ENCODE peak calls at places on chromosomes 5 and 9, in eight cellular contexts. K, P, E, H, Q, I, Y and D are unnamed samples.

GRCh38 chr5:41510176-41510831 is at the start of gene PLCXD3:
- DNase-seq in Y (no peak), P (peak), H (no peak), Q (no peak), E (peak), K (no peak), I (peak), D (no peak)

GRCh38 chr9:114691046-114691955 is 9.3 kb upstream of the TEX48 start:
- DNase-seq in E (no peak), K (no peak), P (no peak), Y (peak), Q (no peak), H (no peak), I (no peak), D (peak)

GRCh38 chr9:8863886-8864881 is 1064.6 kb upstream of the DMAC1 start:
- DNase-seq in H (no peak), P (no peak), K (no peak), Y (no peak), Q (no peak), I (no peak), E (no peak), D (no peak)

GRCh38 chr9:133881671-133882381 is 110.3 kb downstream of the VAV2 start:
- DNase-seq in H (no peak), K (no peak), I (no peak), Q (no peak), E (no peak), Y (no peak), P (peak), D (no peak)

GRCh38 chr5:75574791-75575190 is 36.5 kb upstream of the ANKDD1B start:
- DNase-seq in E (no peak), H (no peak), P (no peak), Q (no peak), K (no peak), Y (peak), I (no peak), D (no peak)

GRCh38 chr5:42612997-42613396 is 143.6 kb upstream of the CCDC152 start:
- DNase-seq in Y (peak), K (no peak), P (no peak), E (no peak), Q (no peak), I (no peak), H (no peak), D (no peak)

GRCh38 chr9:15239816-15240215 is 67.2 kb downstream of the TTC39B start:
- DNase-seq in H (no peak), P (no peak), E (no peak), K (no peak), Y (no peak), Q (no peak), I (no peak), D (no peak)

GRCh38 chr5:174935854-174936474 is 211.6 kb downstream of the MSX2 start:
- DNase-seq in P (peak), Q (peak), I (peak), H (peak), E (no peak), K (peak), Y (peak), D (peak)

GRCh38 chr9:84851935-84852585 is 182.5 kb downstream of the NTRK2 start:
- DNase-seq in H (no peak), P (no peak), E (no peak), I (no peak), K (no peak), Q (no peak), Y (peak), D (peak)

GRCh38 chr9:788777-789176 is 52.7 kb upstream of the DMRT1 start:
- DNase-seq in Y (no peak), I (no peak), K (no peak), P (no peak), E (no peak), H (no peak), Q (no peak), D (no peak)

GRCh38 chr5:55904152-55904551 is 53.0 kb downstream of the IL31RA start:
- DNase-seq in I (no peak), Y (peak), P (no peak), H (no peak), Q (no peak), K (peak), E (no peak), D (no peak)

GRCh38 chr5:10552183-10553143 is 11.4 kb upstream of the ANKRD33B start:
- DNase-seq in Q (no peak), H (no peak), I (peak), E (no peak), K (no peak), P (no peak), Y (peak), D (no peak)

GRCh38 chr9:95574176-95574575 is 57.4 kb upstream of the PTCH1 start:
- DNase-seq in I (no peak), P (no peak), Y (no peak), Q (no peak), E (no peak), H (no peak), K (no peak), D (no peak)

GRCh38 chr9:3087697-3088096 is 243.8 kb upstream of the PUM3 start:
- DNase-seq in Y (no peak), K (no peak), P (no peak), I (no peak), E (no peak), H (no peak), Q (no peak), D (no peak)

GRCh38 chr9:113580041-113580953 is 116.8 kb downstream of the RGS3 start:
- DNase-seq in Y (peak), H (peak), E (no peak), K (peak), P (no peak), Q (peak), I (peak), D (no peak)

GRCh38 chr5:179243333-179243732 is 101.9 kb downstream of the ADAMTS2 start:
- DNase-seq in Y (peak), H (no peak), Q (peak), E (no peak), P (no peak), I (peak), K (peak), D (no peak)

GRCh38 chr9:96646081-96646991 is 8.8 kb downstream of the PRXL2C start:
- DNase-seq in E (no peak), Y (peak), Q (no peak), K (peak), P (no peak), I (no peak), H (peak), D (no peak)

GRCh38 chr5:124742983-124743533 is 3.4 kb downstream of the ZNF608 start:
- DNase-seq in E (no peak), Q (peak), I (peak), P (no peak), K (no peak), H (peak), Y (peak), D (peak)

GRCh38 chr5:101393795-101394450 is 490.8 kb upstream of the ST8SIA4 start:
- DNase-seq in I (no peak), K (no peak), Y (peak), E (no peak), Q (no peak), H (no peak), P (no peak), D (no peak)

GRCh38 chr5:135615581-135616260 is 36.9 kb upstream of the CXCL14 start:
- DNase-seq in E (no peak), Y (no peak), P (no peak), I (no peak), H (no peak), Q (no peak), K (no peak), D (no peak)

GRCh38 chr5:89128097-89128496 is 245.1 kb upstream of the MEF2C start:
- DNase-seq in I (no peak), E (no peak), H (no peak), P (no peak), K (no peak), Y (peak), Q (no peak), D (no peak)

GRCh38 chr5:124468671-124469411 is 277.6 kb downstream of the ZNF608 start:
- DNase-seq in I (no peak), P (no peak), K (no peak), Q (no peak), Y (no peak), H (no peak), E (no peak), D (no peak)

GRCh38 chr9:134617246-134617645 is 24.4 kb upstream of the COL5A1 start:
- DNase-seq in I (no peak), Q (no peak), P (no peak), E (no peak), K (peak), Y (no peak), H (no peak), D (no peak)

GRCh38 chr5:81334304-81335061 is 33.1 kb downstream of the ZCCHC9 start:
- DNase-seq in E (no peak), P (no peak), Y (no peak), I (no peak), Q (no peak), K (no peak), H (no peak), D (no peak)

GRCh38 chr5:134289509-134290113 is 63.7 kb upstream of the PPP2CA start:
- DNase-seq in E (peak), H (peak), I (peak), Y (peak), Q (peak), P (peak), K (no peak), D (peak)

GRCh38 chr5:139294372-139295165 is 1.0 kb downstream of the MATR3 start:
- DNase-seq in Y (peak), P (peak), Q (peak), I (peak), K (peak), E (peak), H (peak), D (peak)

GRCh38 chr5:135031146-135031812 is 2.7 kb downstream of the PITX1 start:
- DNase-seq in Y (peak), Q (no peak), E (no peak), I (peak), P (no peak), H (no peak), K (no peak), D (no peak)

GRCh38 chr9:98372077-98372812 is 116.8 kb upstream of the TBC1D2 start:
- DNase-seq in K (peak), P (no peak), Q (no peak), E (no peak), H (no peak), Y (no peak), I (peak), D (no peak)

GRCh38 chr5:151357097-151357496 is 9.7 kb upstream of the SLC36A2 start:
- DNase-seq in I (no peak), Q (no peak), E (no peak), K (no peak), H (no peak), Y (no peak), P (no peak), D (no peak)

GRCh38 chr5:53331463-53331862 is 149.0 kb upstream of the FST start:
- DNase-seq in K (no peak), H (no peak), P (no peak), E (no peak), I (no peak), Y (peak), Q (no peak), D (no peak)

GRCh38 chr5:17340816-17341215 is 123.4 kb downstream of the BASP1 start:
- DNase-seq in Q (no peak), K (no peak), H (no peak), I (no peak), E (no peak), Y (peak), P (no peak), D (no peak)

GRCh38 chr9:87498046-87498815 is 564 bp downstream of the DAPK1 start:
- DNase-seq in K (peak), E (peak), Q (peak), H (no peak), I (peak), P (peak), Y (no peak), D (no peak)

GRCh38 chr5:15993934-15994333 is 185.7 kb downstream of the MARCHF11 start:
- DNase-seq in K (no peak), Y (peak), Q (no peak), E (no peak), H (no peak), I (no peak), P (no peak), D (no peak)

GRCh38 chr9:127336708-127337352 is 60.1 kb upstream of the SLC2A8 start:
- DNase-seq in P (peak), Q (peak), I (peak), K (peak), E (peak), H (peak), Y (peak), D (peak)

GRCh38 chr5:17896605-17897004 is 262.3 kb downstream of the TAF11L14 start:
- DNase-seq in K (no peak), Q (no peak), Y (peak), E (no peak), H (no peak), P (no peak), I (no peak), D (no peak)

GRCh38 chr9:129569506-129570449 is 51.1 kb downstream of the C9orf50 start:
- DNase-seq in Y (peak), E (peak), K (no peak), H (no peak), P (no peak), Q (no peak), I (no peak), D (no peak)
- TF ChIP-seq POLR2A in Y (no peak), E (no peak), K (no peak), H (no peak), P (no peak), Q (no peak), I (no peak), D (no peak)

GRCh38 chr5:77030097-77031071 is at the start of gene AGGF1:
- DNase-seq in H (peak), I (peak), P (peak), Q (peak), K (peak), E (peak), Y (peak), D (peak)
- TF ChIP-seq POLR2A in H (peak), I (peak), P (no peak), Q (peak), K (no peak), E (peak), Y (peak), D (peak)

DNA sequence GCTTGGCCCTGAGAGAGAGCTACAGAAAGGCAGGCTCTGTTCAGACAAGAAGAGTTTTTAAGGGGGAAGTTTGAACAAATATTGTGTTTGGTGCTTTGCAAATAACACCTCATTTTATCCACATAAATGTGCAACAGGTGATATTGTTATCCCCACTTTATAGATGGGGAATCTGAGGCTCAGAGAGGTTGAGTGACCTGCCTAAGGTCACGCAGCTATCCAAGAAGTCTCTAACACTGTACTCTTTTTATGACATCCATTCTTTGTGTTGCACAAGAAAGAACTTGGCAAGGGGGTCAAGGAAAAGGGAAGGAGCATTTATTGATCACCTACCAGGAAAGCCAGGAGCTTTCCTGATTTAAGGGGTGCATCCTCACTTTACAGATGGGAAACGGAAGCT is 63.6 kb upstream of the NEURL1B start:
- DNase-seq in I (no peak), Y (no peak), H (no peak), Q (no peak), K (no peak), P (no peak), E (no peak), D (no peak)
- TF ChIP-seq POLR2A in I (no peak), Y (no peak), H (no peak), Q (no peak), K (no peak), P (no peak), E (no peak), D (no peak)

DNA sequence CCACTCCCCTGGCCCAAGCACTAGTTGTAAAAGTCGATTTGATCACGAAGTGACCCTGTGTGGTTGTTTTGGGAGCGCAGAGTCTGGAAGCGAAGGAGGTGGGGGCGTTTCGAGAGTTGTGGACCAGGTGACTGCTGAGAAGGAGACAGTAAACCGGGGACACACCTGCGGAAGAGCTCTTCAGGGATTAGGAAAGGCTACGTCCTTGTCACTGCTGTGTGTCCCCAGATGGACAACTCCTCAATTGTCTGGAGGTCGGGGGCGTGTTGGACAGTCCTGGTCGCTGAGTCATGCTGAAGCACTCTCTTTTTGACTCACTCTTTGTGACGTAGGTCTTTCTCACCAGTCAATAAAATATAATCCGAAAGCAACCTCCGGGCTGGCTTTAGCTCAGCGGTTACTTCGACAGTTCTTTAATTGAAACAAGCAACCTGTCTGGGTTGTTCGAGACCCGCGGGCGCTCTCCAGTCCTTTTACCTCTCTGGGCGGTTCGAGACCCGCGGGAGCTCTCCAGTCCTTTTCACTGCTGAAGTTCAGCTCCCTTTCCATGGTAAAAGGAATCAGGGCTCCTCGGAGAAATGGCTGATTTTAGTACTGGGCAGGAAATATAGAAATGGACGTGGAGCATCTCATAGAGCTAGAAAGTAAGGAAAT is 10.8 kb downstream of the ZMAT2 start:
- DNase-seq in Y (peak), I (peak), K (peak), Q (peak), P (peak), H (peak), E (peak), D (peak)
- TF ChIP-seq POLR2A in Y (peak), I (no peak), K (no peak), Q (peak), P (no peak), H (peak), E (peak), D (no peak)

GRCh38 chr9:68704804-68705635 is at the start of gene PIP5K1B:
- DNase-seq in K (peak), Y (peak), P (peak), Q (peak), E (no peak), H (peak), I (peak), D (no peak)
- TF ChIP-seq POLR2A in K (no peak), Y (no peak), P (no peak), Q (peak), E (no peak), H (peak), I (no peak), D (no peak)

GRCh38 chr5:65625743-65626142 is 916 bp downstream of the SHLD3 start:
- DNase-seq in Y (no peak), Q (no peak), K (no peak), P (no peak), I (no peak), E (no peak), H (no peak), D (no peak)

GRCh38 chr5:65620021-65620420 is 4.1 kb downstream of the TRIM23 start:
- DNase-seq in I (no peak), E (no peak), Y (no peak), H (no peak), K (no peak), P (no peak), Q (no peak), D (no peak)

GRCh38 chr5:65624570-65625555 is at the start of the genes SHLD3 and TRAPPC13:
- DNase-seq in I (peak), Y (peak), K (peak), Q (peak), E (peak), P (peak), H (peak), D (peak)

GRCh38 chr5:65623482-65623881 is 651 bp downstream of the TRIM23 start:
- DNase-seq in P (no peak), K (no peak), H (no peak), Q (no peak), E (no peak), I (no peak), Y (no peak), D (no peak)

GRCh38 chr5:65624025-65624569 is at the start of gene TRIM23:
- DNase-seq in K (peak), P (peak), H (peak), E (peak), Y (peak), I (peak), Q (peak), D (peak)
- TF ChIP-seq POLR2A in K (no peak), P (no peak), H (no peak), E (peak), Y (peak), I (peak), Q (peak), D (peak)

GRCh38 chr5:95771109-95771708 is 40.1 kb downstream of the RHOBTB3 start:
- DNase-seq in E (peak), I (no peak), H (no peak), P (peak), Q (no peak), K (no peak), Y (no peak), D (no peak)
- TF ChIP-seq POLR2A in E (no peak), I (no peak), H (no peak), P (no peak), Q (no peak), K (no peak), Y (no peak), D (no peak)

GRCh38 chr5:6859001-6859400 is 145.8 kb downstream of the TENT4A start:
- DNase-seq in Y (no peak), K (no peak), I (no peak), P (no peak), H (no peak), E (no peak), Q (no peak), D (no peak)
- TF ChIP-seq POLR2A in Y (no peak), K (no peak), I (no peak), P (no peak), H (no peak), E (no peak), Q (no peak), D (no peak)

DNA sequence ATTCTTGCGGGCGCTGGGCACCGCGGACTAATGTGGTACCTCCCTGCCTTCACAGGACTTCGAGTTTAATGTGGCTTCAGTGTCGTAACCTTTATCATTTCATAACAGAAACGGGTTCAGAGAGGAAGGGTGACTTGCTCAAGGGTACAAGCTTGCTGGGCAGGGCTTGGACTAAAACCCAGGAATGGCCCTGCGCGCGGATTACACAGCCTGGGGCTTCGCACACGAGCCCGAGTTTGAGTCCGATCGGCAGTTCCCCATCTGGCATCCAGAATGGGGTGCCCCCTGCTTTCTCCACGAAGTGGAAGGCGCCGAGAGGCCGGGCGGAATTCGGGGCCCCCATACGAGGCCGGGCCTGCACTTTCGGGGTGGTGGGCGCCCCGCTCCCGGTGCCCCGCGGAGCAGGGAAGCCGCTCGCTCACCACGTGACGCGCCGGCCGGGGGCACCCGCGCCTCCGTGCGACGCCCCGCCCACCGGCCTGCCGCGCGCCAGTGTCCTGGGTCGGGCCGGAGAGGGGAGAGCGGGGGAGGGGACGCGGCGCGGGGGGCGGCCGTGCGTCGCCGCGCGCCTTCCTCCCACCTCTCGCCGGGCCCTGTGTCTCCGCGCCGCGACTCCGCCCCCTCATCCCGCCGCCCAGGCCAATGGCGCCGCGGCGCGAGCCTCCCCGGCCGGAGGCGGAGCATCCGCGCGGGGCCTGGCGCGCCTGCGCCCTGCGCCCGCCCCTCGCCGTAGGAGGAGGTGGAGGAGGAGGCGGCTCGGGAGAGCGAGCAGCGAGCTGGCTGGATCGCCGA is at the start of gene SET:
- DNase-seq in E (peak), I (peak), K (peak), Q (peak), H (peak), P (peak), Y (peak), D (peak)
- TF ChIP-seq POLR2A in E (peak), I (no peak), K (no peak), Q (peak), H (peak), P (peak), Y (no peak), D (peak)